ENCODE peak calls at places on chromosomes 6 and 20, in seven cellular contexts. S, L, Q, A, R, Z and C are unnamed samples.

GRCh38 chr6:144006731-144007454 is 1.2 kb downstream of the PLAGL1 start:
- DNase-seq in S (no peak), L (no peak), Q (no peak), A (no peak), R (no peak), Z (peak; percentile 22), C (no peak)

GRCh38 chr6:144678844-144679243 is 393.7 kb downstream of the UTRN start:
- DNase-seq in S (no peak), L (no peak), Q (no peak), A (no peak), R (no peak), Z (no peak), C (no peak)

GRCh38 chr6:98044168-98044567 is 761.2 kb upstream of the MMS22L start:
- DNase-seq in S (no peak), L (no peak), Q (no peak), A (no peak), R (no peak), Z (no peak), C (no peak)

GRCh38 chr20:53865905-53866786 is 204.2 kb downstream of the BCAS1 start:
- DNase-seq in S (peak; percentile 60), L (peak; percentile 72), Q (no peak), A (no peak), R (no peak), Z (peak; percentile 28), C (no peak)

GRCh38 chr6:169172435-169172834 is 81.2 kb downstream of the THBS2 start:
- DNase-seq in S (no peak), L (no peak), Q (no peak), A (no peak), R (peak; percentile 55), Z (no peak), C (no peak)

GRCh38 chr6:83303426-83303825 is 110.3 kb downstream of the RWDD2A start:
- DNase-seq in S (no peak), L (no peak), Q (no peak), A (no peak), R (no peak), Z (no peak), C (no peak)

GRCh38 chr6:34657307-34657978 is 39.1 kb downstream of the ILRUN start:
- DNase-seq in S (peak; percentile 61), L (peak; percentile 68), Q (no peak), A (peak; percentile 65), R (no peak), Z (peak; percentile 61), C (no peak)

GRCh38 chr6:25312034-25312620 is 33.0 kb downstream of the CARMIL1 start:
- DNase-seq in S (no peak), L (no peak), Q (no peak), A (no peak), R (no peak), Z (no peak), C (no peak)

GRCh38 chr6:161137839-161138544 is 135.9 kb downstream of the AGPAT4 start:
- DNase-seq in S (no peak), L (no peak), Q (no peak), A (no peak), R (no peak), Z (no peak), C (no peak)

GRCh38 chr6:85255661-85256060 is 194.2 kb upstream of the NT5E start:
- DNase-seq in S (no peak), L (no peak), Q (no peak), A (no peak), R (no peak), Z (no peak), C (no peak)

GRCh38 chr6:44064089-44064947 is 62.9 kb downstream of the MRPL14 start:
- DNase-seq in S (peak; percentile 47), L (no peak), Q (no peak), A (no peak), R (no peak), Z (peak; percentile 86), C (no peak)

GRCh38 chr20:25271486-25272222 is 23.8 kb downstream of the PYGB start:
- DNase-seq in S (peak; percentile 20), L (no peak), Q (no peak), A (no peak), R (no peak), Z (no peak), C (peak; percentile 32)

DNA sequence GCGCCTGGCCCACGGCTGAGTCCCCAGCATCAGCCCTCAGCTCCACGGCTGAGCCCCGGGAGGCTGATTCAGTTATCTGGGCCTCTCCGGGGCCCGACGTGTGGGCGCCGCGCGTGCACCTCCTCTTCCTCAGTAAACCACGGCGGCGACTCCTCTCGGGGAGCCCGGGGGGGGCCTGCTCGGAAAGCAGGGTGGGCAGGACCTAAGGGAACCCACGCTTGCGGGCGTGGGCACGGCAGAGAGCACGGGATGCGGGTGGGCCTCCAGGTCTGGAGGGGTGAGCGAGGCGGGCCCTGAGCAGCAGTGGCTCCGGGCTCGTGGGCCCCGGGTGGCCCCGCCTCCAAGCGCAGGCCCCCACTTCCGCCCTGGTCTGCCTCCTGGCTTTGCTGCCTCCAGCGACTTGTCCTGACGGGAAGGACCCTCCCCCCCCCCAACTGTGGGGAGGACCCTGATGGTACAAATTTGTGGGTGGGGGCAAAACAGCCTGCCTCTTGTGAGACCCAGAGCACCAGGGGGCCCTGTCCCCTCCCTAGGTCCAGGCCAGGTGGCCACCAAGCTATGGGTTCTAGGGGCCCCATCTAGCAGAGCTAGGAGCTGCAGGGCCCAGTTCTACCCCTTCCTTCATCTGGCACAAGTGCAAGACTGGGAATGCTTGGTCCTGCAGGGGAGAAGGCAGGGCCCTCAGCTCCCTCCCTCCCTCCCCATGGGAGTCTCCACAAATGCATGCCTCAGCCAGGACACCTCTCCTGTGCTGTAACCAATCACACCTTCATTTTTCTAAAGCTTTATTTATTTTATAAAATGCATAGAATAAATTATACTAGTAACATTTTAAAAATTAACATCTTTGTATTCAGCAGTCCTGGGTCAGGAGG is 16.9 kb downstream of the UCKL1 start:
- DNase-seq in S (no peak), L (no peak), Q (no peak), A (no peak), R (no peak), Z (no peak), C (peak; percentile 80)
- TF ChIP-seq POLR2AphosphoS5 in S (no peak), L (no peak), Q (no peak), A (no peak), R (no peak), Z (no peak), C (peak; percentile 13)

GRCh38 chr6:118306640-118307238 is 241.4 kb upstream of the PLN start:
- DNase-seq in S (no peak), L (no peak), Q (no peak), A (no peak), R (no peak), Z (no peak), C (no peak)
- TF ChIP-seq POLR2AphosphoS5 in S (no peak), L (no peak), Q (no peak), A (no peak), R (no peak), Z (no peak), C (no peak)

GRCh38 chr6:56246941-56247653 is at the start of gene COL21A1:
- DNase-seq in S (no peak), L (peak; percentile 22), Q (no peak), A (no peak), R (no peak), Z (peak; percentile 44), C (peak; percentile 71)
- TF ChIP-seq POLR2AphosphoS5 in S (no peak), L (no peak), Q (no peak), A (no peak), R (no peak), Z (no peak), C (no peak)

GRCh38 chr6:87257975-87258374 is 64.4 kb upstream of the SMIM8 start:
- DNase-seq in S (no peak), L (no peak), Q (no peak), A (no peak), R (no peak), Z (no peak), C (no peak)
- TF ChIP-seq POLR2AphosphoS5 in S (no peak), L (no peak), Q (no peak), A (no peak), R (no peak), Z (no peak), C (no peak)

DNA sequence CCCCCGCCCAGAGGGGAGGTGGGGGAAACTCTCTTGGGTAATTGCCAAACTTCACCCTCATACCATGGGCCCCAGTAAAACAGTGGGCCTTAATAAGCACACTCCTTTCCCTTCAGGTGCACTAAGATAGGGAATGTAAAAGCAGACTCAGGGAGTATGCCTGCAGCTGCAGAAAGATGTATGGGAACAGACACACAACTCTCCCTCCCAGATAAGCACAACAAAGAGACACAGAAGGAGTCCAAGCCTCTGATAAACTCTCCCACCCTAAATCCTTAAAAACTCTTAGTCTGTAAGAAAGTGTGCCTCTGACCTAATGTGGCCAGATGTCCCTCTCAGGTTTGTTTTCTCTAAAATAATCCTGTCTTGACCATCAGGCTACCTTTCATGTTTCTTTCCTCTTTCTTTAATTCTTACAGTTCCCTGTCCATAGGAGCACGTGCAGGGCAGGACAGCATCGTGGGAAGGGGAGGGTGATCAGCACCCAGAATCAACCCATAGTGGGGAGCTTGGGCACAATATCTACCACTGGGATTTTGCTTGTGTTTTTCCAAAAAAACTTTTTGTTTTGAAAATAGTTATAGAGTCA is 11.3 kb upstream of the CTCFL start:
- DNase-seq in S (no peak), L (no peak), Q (no peak), A (no peak), R (no peak), Z (no peak), C (no peak)
- TF ChIP-seq POLR2AphosphoS5 in S (no peak), L (no peak), Q (no peak), A (no peak), R (no peak), Z (no peak), C (no peak)

GRCh38 chr6:167549187-167549586 is 224.3 kb downstream of the TTLL2 start:
- DNase-seq in S (no peak), L (no peak), Q (no peak), A (no peak), R (no peak), Z (no peak), C (no peak)

GRCh38 chr6:167553716-167554115 is 228.8 kb downstream of the TTLL2 start:
- DNase-seq in S (no peak), L (no peak), Q (no peak), A (no peak), R (no peak), Z (no peak), C (no peak)

GRCh38 chr6:167552961-167553360 is 228.1 kb downstream of the TTLL2 start:
- DNase-seq in S (no peak), L (no peak), Q (no peak), A (no peak), R (no peak), Z (no peak), C (no peak)

GRCh38 chr6:167551634-167552630 is 227.0 kb downstream of the TTLL2 start:
- DNase-seq in S (no peak), L (no peak), Q (no peak), A (no peak), R (no peak), Z (no peak), C (no peak)

DNA sequence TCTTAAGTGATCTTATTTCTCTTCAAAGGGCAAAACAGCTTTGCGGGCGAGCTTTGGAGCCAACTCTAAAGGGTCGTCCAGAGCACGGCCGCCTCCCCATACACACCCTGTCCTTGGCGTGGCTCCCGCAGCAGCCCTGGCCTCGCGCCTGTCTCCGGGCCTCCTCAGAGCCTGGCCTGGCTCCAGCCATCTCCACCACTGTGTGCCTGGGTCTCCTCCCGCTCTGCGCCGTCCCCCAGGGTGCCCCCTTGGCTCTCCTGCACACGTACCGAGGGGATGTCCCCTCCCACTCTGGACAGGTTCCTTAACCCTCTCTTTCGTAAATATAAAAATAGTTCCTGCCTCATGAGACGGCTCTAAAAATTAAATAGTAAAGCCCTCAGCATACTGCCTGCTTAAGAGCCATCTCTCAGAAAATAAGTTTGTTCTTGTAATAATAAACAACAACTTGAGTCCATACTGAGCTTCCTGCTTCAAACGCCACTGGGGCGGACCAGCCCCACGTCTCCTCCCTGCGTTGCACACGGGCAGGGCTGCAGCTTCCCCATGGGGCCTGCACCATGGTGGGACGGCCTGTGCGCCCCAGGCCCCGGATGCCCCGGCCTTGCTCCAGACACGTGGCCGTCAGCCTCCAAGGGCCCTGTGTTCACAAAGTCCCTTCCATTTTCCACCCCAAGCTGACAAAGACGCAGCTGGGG is 226.2 kb downstream of the TTLL2 start:
- DNase-seq in S (peak; percentile 86), L (peak; percentile 73), Q (no peak), A (no peak), R (no peak), Z (peak; percentile 83), C (peak; percentile 85)
- TF ChIP-seq POLR2AphosphoS5 in S (no peak), L (peak; percentile 50), Q (no peak), A (no peak), R (peak; percentile 7), Z (no peak), C (peak; percentile 82)